ENCODE peak calls at places on chromosomes 11 and 22, in five cellular contexts. K is neuronal stem cell, O is IMR-90, D is mesendoderm, I is H9. W is an unnamed sample.

GRCh38 chr11:119666463-119667131 is 62.4 kb downstream of the NECTIN1 start:
- DNase-seq in I (peak), D (peak), K (peak), O (peak), W (peak)

GRCh38 chr11:5666396-5666780 is 18.5 kb downstream of the TRIM5 start:
- DNase-seq in K (no peak), I (no peak), O (peak), D (peak), W (no peak)

GRCh38 chr11:27120211-27120610 is 79.6 kb downstream of the BBOX1 start:
- DNase-seq in I (no peak), D (no peak), K (no peak), O (no peak), W (no peak)

GRCh38 chr11:69215784-69216415 is 60.2 kb downstream of the SMIM38 start:
- DNase-seq in K (no peak), I (peak), D (no peak), O (peak), W (peak)

GRCh38 chr11:13761712-13762111 is 93.2 kb downstream of the FAR1 start:
- DNase-seq in I (no peak), D (no peak), K (no peak), O (peak), W (no peak)

GRCh38 chr11:15161746-15162145 is 47.0 kb downstream of the INSC start:
- DNase-seq in O (peak), D (no peak), I (no peak), K (no peak), W (peak)

GRCh38 chr11:90318651-90319050 is 95.8 kb upstream of the CHORDC1 start:
- DNase-seq in K (no peak), I (no peak), O (no peak), D (no peak), W (no peak)

GRCh38 chr11:108880510-108880909 is 215.6 kb downstream of the DDX10 start:
- DNase-seq in O (peak), K (no peak), D (no peak), I (no peak), W (no peak)

GRCh38 chr11:65862941-65863888 is 3.0 kb downstream of the MUS81 start:
- DNase-seq in K (no peak), D (no peak), O (no peak), I (peak), W (no peak)

GRCh38 chr11:100687032-100687629 is at the start of gene ARHGAP42:
- DNase-seq in O (peak), D (peak), I (peak), K (peak), W (peak)

GRCh38 chr11:37762079-37762478 is 1164.0 kb upstream of the RAG2 start:
- DNase-seq in K (no peak), O (no peak), I (no peak), D (no peak), W (no peak)

GRCh38 chr22:17476838-17477237 is 86.5 kb upstream of the SLC25A18 start:
- DNase-seq in D (peak), O (no peak), I (no peak), K (no peak), W (no peak)

GRCh38 chr11:100619484-100619883 is 67.6 kb upstream of the ARHGAP42 start:
- DNase-seq in D (peak), K (no peak), O (peak), I (no peak), W (peak)

GRCh38 chr22:24441406-24442351 is 14.3 kb downstream of the ADORA2A start:
- DNase-seq in I (no peak), D (no peak), K (no peak), O (no peak), W (no peak)

GRCh38 chr11:104883342-104883741 is 14.9 kb downstream of the CASP12 start:
- DNase-seq in O (no peak), I (no peak), D (no peak), K (no peak), W (no peak)

GRCh38 chr22:37214431-37215025 is 2.3 kb upstream of the SSTR3 start:
- DNase-seq in I (no peak), D (no peak), O (no peak), K (no peak), W (no peak)

GRCh38 chr11:69880803-69881445 is 61.7 kb upstream of the FGF3 start:
- DNase-seq in D (no peak), I (peak), K (no peak), O (no peak), W (no peak)

GRCh38 chr22:19723165-19723989 is at the start of gene GP1BB:
- DNase-seq in K (no peak), D (peak), O (no peak), I (peak), W (peak)

GRCh38 chr11:21520244-21520643 is 672.6 kb upstream of the ANO5 start:
- DNase-seq in O (no peak), D (no peak), K (no peak), I (no peak), W (no peak)

GRCh38 chr22:30717331-30717921 is 22.8 kb downstream of the OSBP2 start:
- DNase-seq in K (no peak), I (no peak), O (peak), D (no peak), W (peak)

GRCh38 chr11:64074239-64074638 is 38.5 kb downstream of the FLRT1 start:
- DNase-seq in I (no peak), O (no peak), D (no peak), K (no peak), W (no peak)

GRCh38 chr11:87437844-87438223 is 400.1 kb downstream of the TMEM135 start:
- DNase-seq in D (peak), K (no peak), I (no peak), O (peak), W (no peak)

GRCh38 chr11:66559141-66559861 is 9.1 kb downstream of the CTSF start:
- DNase-seq in D (no peak), K (no peak), I (peak), O (no peak), W (no peak)

GRCh38 chr22:31089101-31090100 is 8.3 kb downstream of the SMTN start:
- DNase-seq in I (no peak), K (no peak), O (no peak), D (no peak), W (peak)

GRCh38 chr11:57667065-57667714 is 724 bp upstream of the ZDHHC5 start:
- DNase-seq in D (peak), O (peak), I (peak), K (peak), W (peak)
- H2BK15ac ChIP-seq in D (no peak), O (peak), I (no peak), K (peak), W (no peak)

GRCh38 chr11:112516771-112517170 is 256.1 kb upstream of the PLET1 start:
- DNase-seq in O (no peak), D (no peak), I (no peak), K (no peak), W (no peak)
- H2BK15ac ChIP-seq in O (no peak), D (no peak), I (no peak), K (no peak), W (no peak)

GRCh38 chr22:35677460-35678187 is 29.4 kb downstream of the APOL6 start:
- DNase-seq in O (no peak), D (no peak), K (no peak), I (no peak), W (no peak)
- H2BK15ac ChIP-seq in O (no peak), D (no peak), K (no peak), I (no peak), W (no peak)

DNA sequence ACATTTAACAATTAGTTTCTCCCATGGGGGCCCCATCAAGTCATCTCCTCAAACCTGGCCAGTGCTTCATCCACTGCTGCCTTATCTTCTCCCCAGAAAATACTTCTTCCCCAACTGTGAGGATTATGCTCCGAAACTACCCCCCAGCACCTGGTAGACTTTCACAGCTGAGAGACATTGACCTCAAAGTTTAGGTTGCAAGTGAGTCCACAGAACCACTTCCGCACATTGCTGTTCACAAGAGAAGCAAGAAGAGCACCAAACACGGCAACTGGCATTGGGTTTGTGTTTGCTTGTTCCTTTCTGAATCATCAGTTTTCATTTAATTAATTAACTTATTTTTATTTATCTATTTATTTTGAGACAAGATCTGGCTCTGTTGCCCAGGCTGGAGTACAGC is 6.1 kb downstream of the MCHR1 start:
- DNase-seq in I (no peak), O (no peak), D (no peak), K (no peak), W (no peak)
- H2BK15ac ChIP-seq in I (no peak), O (no peak), D (no peak), K (no peak), W (no peak)

GRCh38 chr22:39292561-39293074 is 26.8 kb downstream of the RPL3 start:
- DNase-seq in I (peak), K (peak), D (peak), O (peak), W (peak)
- H2BK15ac ChIP-seq in I (no peak), K (peak), D (no peak), O (peak), W (peak)

GRCh38 chr22:25962711-25963110 is 206.6 kb upstream of the SEZ6L start:
- DNase-seq in K (no peak), I (no peak), O (no peak), D (no peak), W (no peak)

GRCh38 chr22:25961699-25962098 is 207.6 kb upstream of the SEZ6L start:
- DNase-seq in O (no peak), I (no peak), K (no peak), D (no peak), W (no peak)

GRCh38 chr22:25956801-25957200 is 212.5 kb upstream of the SEZ6L start:
- DNase-seq in K (no peak), D (no peak), O (no peak), I (no peak), W (no peak)

GRCh38 chr22:25965331-25965730 is 203.9 kb upstream of the SEZ6L start:
- DNase-seq in O (no peak), I (no peak), D (no peak), K (no peak), W (no peak)

DNA sequence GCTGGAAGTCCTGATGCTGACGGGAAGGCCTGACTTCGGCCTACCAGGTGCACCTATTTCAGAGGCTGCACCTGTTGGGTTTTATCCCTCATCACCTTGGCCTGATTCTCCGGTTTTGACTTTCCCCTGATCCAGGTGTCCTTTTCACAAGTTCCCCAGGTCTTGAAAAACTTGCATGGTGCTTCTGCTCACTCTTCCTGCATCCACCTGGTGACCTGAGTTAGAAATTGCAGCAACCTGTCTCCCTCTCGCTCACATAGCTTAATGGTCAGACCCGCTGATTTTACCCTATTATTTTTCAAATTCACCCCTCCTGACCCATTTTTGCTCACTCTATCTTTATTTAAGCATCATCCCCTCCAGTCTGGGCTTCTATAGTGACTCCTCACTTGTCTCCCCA is 208.9 kb upstream of the SEZ6L start:
- DNase-seq in O (no peak), K (no peak), I (peak), D (peak), W (no peak)
- H2BK15ac ChIP-seq in O (no peak), K (no peak), I (no peak), D (no peak), W (no peak)

W was measured in mesenchymal stem cell.